ENCODE peak calls at places on chromosome 13, in seven cellular contexts. One of them, this sample, is unnamed.

GRCh38 chr13:45199716-45200115 is 1.1 kb downstream of the KCTD4 start:
- DNase-seq in lower lobe of right lung: no peak
- DNase-seq in AG04450: no peak
- DNase-seq in endodermal cell: no peak
- DNase-seq in testis: no peak
- DNase-seq in pancreas: no peak
- DNase-seq in breast epithelium: no peak
- DNase-seq in this sample: no peak

GRCh38 chr13:90686438-90686837 is 661.0 kb upstream of the MIR17HG start:
- DNase-seq in lower lobe of right lung: no peak
- DNase-seq in endodermal cell: no peak
- DNase-seq in breast epithelium: no peak
- DNase-seq in testis: no peak
- DNase-seq in pancreas: no peak
- DNase-seq in AG04450: peak
- DNase-seq in this sample: no peak

GRCh38 chr13:27432180-27432579 is 7.8 kb downstream of the GTF3A start:
- DNase-seq in lower lobe of right lung: no peak
- DNase-seq in pancreas: no peak
- DNase-seq in breast epithelium: no peak
- DNase-seq in endodermal cell: no peak
- DNase-seq in testis: no peak
- DNase-seq in AG04450: no peak
- DNase-seq in this sample: no peak

GRCh38 chr13:103931396-103931795 is 865.2 kb upstream of the SLC10A2 start:
- DNase-seq in endodermal cell: no peak
- DNase-seq in breast epithelium: no peak
- DNase-seq in pancreas: no peak
- DNase-seq in AG04450: no peak
- DNase-seq in testis: no peak
- DNase-seq in lower lobe of right lung: no peak
- DNase-seq in this sample: no peak

GRCh38 chr13:78102121-78102677 is 183.6 kb upstream of the EDNRB start:
- DNase-seq in lower lobe of right lung: no peak
- DNase-seq in endodermal cell: no peak
- DNase-seq in breast epithelium: no peak
- DNase-seq in pancreas: peak
- DNase-seq in AG04450: no peak
- DNase-seq in testis: peak
- DNase-seq in this sample: no peak

GRCh38 chr13:98509271-98510155 is 67.4 kb downstream of the STK24 start:
- DNase-seq in breast epithelium: no peak
- DNase-seq in pancreas: no peak
- DNase-seq in testis: peak
- DNase-seq in endodermal cell: no peak
- DNase-seq in AG04450: peak
- DNase-seq in lower lobe of right lung: peak
- DNase-seq in this sample: no peak

GRCh38 chr13:113122571-113123225 is at the start of gene F10:
- DNase-seq in lower lobe of right lung: peak
- DNase-seq in pancreas: peak
- DNase-seq in breast epithelium: peak
- DNase-seq in AG04450: peak
- DNase-seq in testis: peak
- DNase-seq in endodermal cell: peak
- DNase-seq in this sample: peak

GRCh38 chr13:52162279-52163101 is 3.1 kb upstream of the NEK3 start:
- DNase-seq in testis: no peak
- DNase-seq in lower lobe of right lung: no peak
- DNase-seq in AG04450: no peak
- DNase-seq in pancreas: no peak
- DNase-seq in breast epithelium: no peak
- DNase-seq in endodermal cell: no peak
- DNase-seq in this sample: no peak

GRCh38 chr13:42892760-42893159 is 99.3 kb downstream of the EPSTI1 start:
- DNase-seq in AG04450: no peak
- DNase-seq in testis: no peak
- DNase-seq in lower lobe of right lung: no peak
- DNase-seq in pancreas: no peak
- DNase-seq in endodermal cell: no peak
- DNase-seq in breast epithelium: no peak
- DNase-seq in this sample: no peak

DNA sequence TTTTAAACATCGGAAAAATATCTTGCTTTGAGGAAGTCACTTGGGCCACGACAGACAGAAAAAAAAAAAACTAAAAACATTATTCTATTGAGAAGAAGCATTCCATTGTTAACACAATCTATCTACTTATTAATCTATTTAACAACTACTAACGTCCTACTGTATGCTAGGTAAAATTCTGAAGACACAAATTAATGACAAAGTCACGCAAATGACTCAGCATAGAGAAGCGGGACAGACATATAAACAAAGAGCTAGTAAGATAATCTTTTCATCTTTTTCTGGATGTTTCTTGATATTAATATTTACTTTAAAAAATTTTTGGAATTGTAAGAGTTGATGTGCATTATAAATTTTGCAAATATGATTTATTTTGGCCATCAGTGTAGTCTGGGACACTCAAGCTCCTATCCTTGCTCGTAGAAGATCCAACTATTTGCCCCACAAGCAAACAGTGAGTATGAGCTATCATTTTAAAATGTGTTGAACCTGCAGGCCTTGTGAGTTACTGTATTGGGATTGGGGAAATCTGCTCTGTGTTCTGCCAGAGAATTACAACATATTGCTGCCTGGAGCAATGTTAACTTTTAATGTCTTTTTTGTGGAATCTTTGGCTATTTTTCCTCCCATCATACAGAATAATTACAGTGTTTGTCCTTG is 109.1 kb downstream of the PCDH9 start:
- DNase-seq in lower lobe of right lung: no peak
- DNase-seq in breast epithelium: no peak
- DNase-seq in testis: no peak
- DNase-seq in AG04450: peak
- DNase-seq in endodermal cell: no peak
- DNase-seq in pancreas: no peak
- DNase-seq in this sample: no peak
- H3K27ac ChIP-seq in lower lobe of right lung: no peak
- H3K27ac ChIP-seq in breast epithelium: no peak
- H3K27ac ChIP-seq in testis: no peak
- H3K27ac ChIP-seq in AG04450: no peak
- H3K27ac ChIP-seq in endodermal cell: no peak
- H3K27ac ChIP-seq in pancreas: no peak
- H3K27ac ChIP-seq in this sample: no peak

DNA sequence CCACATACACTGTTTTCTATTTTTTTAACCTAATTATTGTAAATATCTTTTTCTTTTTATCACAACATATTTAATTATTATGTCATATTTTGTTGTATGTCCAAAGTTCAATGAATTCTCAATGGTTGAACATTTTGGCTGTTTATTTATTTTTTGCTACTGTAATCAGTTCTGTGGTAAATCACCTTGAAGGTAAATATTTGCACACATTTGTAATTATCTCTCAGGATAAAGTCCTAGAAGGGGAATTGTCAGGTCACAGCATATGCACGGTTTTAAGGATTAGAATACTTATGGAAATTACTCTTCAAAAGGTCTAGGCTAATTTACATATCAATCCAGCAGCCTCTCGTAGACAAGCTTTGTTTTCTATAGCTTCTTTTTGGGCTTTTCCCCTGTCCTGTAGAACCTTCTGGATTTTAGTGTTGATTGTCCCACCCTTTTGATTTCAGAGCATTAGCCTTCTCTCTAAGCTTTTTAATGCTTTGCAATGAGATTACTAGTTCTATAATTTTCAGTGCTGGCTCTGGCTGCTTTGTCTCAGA is 362.6 kb downstream of the KCNRG start:
- DNase-seq in AG04450: no peak
- DNase-seq in lower lobe of right lung: no peak
- DNase-seq in endodermal cell: no peak
- DNase-seq in breast epithelium: no peak
- DNase-seq in testis: no peak
- DNase-seq in pancreas: no peak
- DNase-seq in this sample: no peak
- H3K27ac ChIP-seq in AG04450: no peak
- H3K27ac ChIP-seq in lower lobe of right lung: no peak
- H3K27ac ChIP-seq in endodermal cell: no peak
- H3K27ac ChIP-seq in breast epithelium: no peak
- H3K27ac ChIP-seq in testis: no peak
- H3K27ac ChIP-seq in pancreas: no peak
- H3K27ac ChIP-seq in this sample: no peak

GRCh38 chr13:106129993-106130392 is 405.5 kb downstream of the EFNB2 start:
- DNase-seq in testis: no peak
- DNase-seq in breast epithelium: no peak
- DNase-seq in AG04450: no peak
- DNase-seq in endodermal cell: no peak
- DNase-seq in lower lobe of right lung: no peak
- DNase-seq in pancreas: no peak
- DNase-seq in this sample: no peak

GRCh38 chr13:106138620-106139019 is 396.8 kb downstream of the EFNB2 start:
- DNase-seq in lower lobe of right lung: no peak
- DNase-seq in testis: no peak
- DNase-seq in pancreas: no peak
- DNase-seq in breast epithelium: no peak
- DNase-seq in endodermal cell: no peak
- DNase-seq in AG04450: no peak
- DNase-seq in this sample: no peak

GRCh38 chr13:106132216-106132615 is 403.2 kb downstream of the EFNB2 start:
- DNase-seq in breast epithelium: no peak
- DNase-seq in pancreas: no peak
- DNase-seq in endodermal cell: no peak
- DNase-seq in lower lobe of right lung: no peak
- DNase-seq in testis: no peak
- DNase-seq in AG04450: no peak
- DNase-seq in this sample: no peak

GRCh38 chr13:106129273-106129672 is 406.2 kb downstream of the EFNB2 start:
- DNase-seq in AG04450: no peak
- DNase-seq in testis: no peak
- DNase-seq in lower lobe of right lung: no peak
- DNase-seq in breast epithelium: no peak
- DNase-seq in endodermal cell: no peak
- DNase-seq in pancreas: no peak
- DNase-seq in this sample: no peak

GRCh38 chr13:106133025-106133424 is 402.4 kb downstream of the EFNB2 start:
- DNase-seq in testis: no peak
- DNase-seq in breast epithelium: no peak
- DNase-seq in endodermal cell: no peak
- DNase-seq in lower lobe of right lung: no peak
- DNase-seq in pancreas: no peak
- DNase-seq in AG04450: peak
- DNase-seq in this sample: no peak
- H3K27ac ChIP-seq in testis: no peak
- H3K27ac ChIP-seq in breast epithelium: no peak
- H3K27ac ChIP-seq in endodermal cell: no peak
- H3K27ac ChIP-seq in lower lobe of right lung: no peak
- H3K27ac ChIP-seq in pancreas: no peak
- H3K27ac ChIP-seq in AG04450: no peak
- H3K27ac ChIP-seq in this sample: no peak

GRCh38 chr13:33721719-33722118 is 96.2 kb upstream of the RFC3 start:
- DNase-seq in AG04450: no peak
- DNase-seq in breast epithelium: no peak
- DNase-seq in endodermal cell: no peak
- DNase-seq in lower lobe of right lung: no peak
- DNase-seq in testis: no peak
- DNase-seq in pancreas: no peak
- DNase-seq in this sample: no peak
- H3K27ac ChIP-seq in AG04450: no peak
- H3K27ac ChIP-seq in breast epithelium: peak
- H3K27ac ChIP-seq in endodermal cell: no peak
- H3K27ac ChIP-seq in lower lobe of right lung: no peak
- H3K27ac ChIP-seq in testis: peak
- H3K27ac ChIP-seq in pancreas: no peak
- H3K27ac ChIP-seq in this sample: peak

GRCh38 chr13:109655206-109655600 is 131.2 kb downstream of the IRS2 start:
- DNase-seq in endodermal cell: no peak
- DNase-seq in lower lobe of right lung: no peak
- DNase-seq in pancreas: no peak
- DNase-seq in AG04450: no peak
- DNase-seq in testis: no peak
- DNase-seq in breast epithelium: no peak
- DNase-seq in this sample: no peak
- H3K27ac ChIP-seq in endodermal cell: no peak
- H3K27ac ChIP-seq in lower lobe of right lung: peak
- H3K27ac ChIP-seq in pancreas: no peak
- H3K27ac ChIP-seq in AG04450: no peak
- H3K27ac ChIP-seq in testis: no peak
- H3K27ac ChIP-seq in breast epithelium: peak
- H3K27ac ChIP-seq in this sample: peak